ENCODE peak calls at places on chromosome 15, in four cellular contexts. J, C, F and U are unnamed samples.

GRCh38 chr15:38530113-38530512 is 34.5 kb downstream of the RASGRP1 start:
- DNase-seq in J (no peak), C (no peak), F (no peak), U (no peak)

GRCh38 chr15:39774688-39775267 is 7.9 kb downstream of the FSIP1 start:
- DNase-seq in C (no peak), F (no peak), J (no peak), U (no peak)

GRCh38 chr15:74422370-74422722 is 11.4 kb downstream of the SEMA7A start:
- DNase-seq in F (no peak), J (no peak), C (no peak), U (no peak)

GRCh38 chr15:68620721-68621528 is 42.1 kb downstream of the CORO2B start:
- DNase-seq in J (peak), C (peak), F (peak), U (no peak)

GRCh38 chr15:92079047-92079446 is 225.5 kb downstream of the SLCO3A1 start:
- DNase-seq in J (no peak), F (no peak), C (no peak), U (peak)

GRCh38 chr15:93087825-93088199 is 1.2 kb downstream of the RGMA start:
- DNase-seq in C (peak), F (peak), J (peak), U (peak)

GRCh38 chr15:70447927-70448698 is 315.2 kb downstream of the UACA start:
- DNase-seq in C (no peak), J (peak), F (no peak), U (no peak)

GRCh38 chr15:38853608-38854007 is 289.0 kb upstream of the RASGRP1 start:
- DNase-seq in C (peak), J (no peak), F (no peak), U (peak)

GRCh38 chr15:88904808-88905327 is 8.3 kb downstream of the MFGE8 start:
- DNase-seq in J (peak), C (peak), F (peak), U (peak)

GRCh38 chr15:71545223-71545760 is 265.1 kb upstream of the NR2E3 start:
- DNase-seq in C (peak), F (no peak), J (no peak), U (no peak)

GRCh38 chr15:66647358-66647757 is 54.7 kb upstream of the SMAD6 start:
- DNase-seq in J (no peak), F (no peak), C (no peak), U (no peak)

GRCh38 chr15:79091204-79091867 is 756 bp upstream of the RASGRF1 start:
- DNase-seq in F (no peak), C (no peak), J (peak), U (peak)

GRCh38 chr15:67158367-67158766 is 93.0 kb downstream of the SMAD3 start:
- DNase-seq in J (peak), C (no peak), F (no peak), U (no peak)

GRCh38 chr15:93001156-93001555 is 87.9 kb downstream of the RGMA start:
- DNase-seq in J (no peak), C (no peak), F (no peak), U (no peak)

GRCh38 chr15:28185148-28185895 is 86.2 kb upstream of the OCA2 start:
- DNase-seq in J (no peak), C (no peak), F (no peak), U (no peak)

GRCh38 chr15:47744973-47745372 is 27.7 kb downstream of the SEMA6D start:
- DNase-seq in J (peak), C (no peak), F (no peak), U (no peak)

GRCh38 chr15:74242296-74242929 is 6.3 kb downstream of the CCDC33 start:
- DNase-seq in J (no peak), F (peak), C (peak), U (peak)

GRCh38 chr15:84929795-84930371 is 45.4 kb downstream of the SLC28A1 start:
- DNase-seq in F (peak), C (peak), J (peak), U (peak)

GRCh38 chr15:34821907-34822306 is 26.6 kb upstream of the ACTC1 start:
- DNase-seq in F (no peak), J (no peak), C (no peak), U (no peak)

GRCh38 chr15:75056036-75056435 is 32.6 kb downstream of the PPCDC start:
- DNase-seq in F (no peak), J (no peak), C (no peak), U (no peak)

GRCh38 chr15:96064351-96064756 is 266.1 kb upstream of the NR2F2 start:
- DNase-seq in F (no peak), C (peak), J (no peak), U (no peak)

GRCh38 chr15:27990411-27991338 is 108.4 kb downstream of the OCA2 start:
- DNase-seq in F (no peak), J (no peak), C (no peak), U (no peak)

GRCh38 chr15:28131400-28131799 is 32.3 kb upstream of the OCA2 start:
- DNase-seq in J (no peak), F (no peak), C (no peak), U (no peak)

GRCh38 chr15:63491116-63491817 is 13.1 kb upstream of the USP3 start:
- DNase-seq in C (peak), J (no peak), F (no peak), U (no peak)

GRCh38 chr15:70347321-70347720 is 249.6 kb upstream of the TLE3 start:
- DNase-seq in F (no peak), J (no peak), C (no peak), U (no peak)

GRCh38 chr15:82647045-82647834 is at the start of gene CPEB1:
- DNase-seq in C (peak), F (peak), J (peak), U (peak)

GRCh38 chr15:37880009-37880834 is 54.2 kb upstream of the TMCO5A start:
- DNase-seq in J (no peak), C (peak), F (peak), U (peak)

GRCh38 chr15:69735126-69735525 is 282.5 kb downstream of the RPLP1 start:
- DNase-seq in C (peak), F (peak), J (no peak), U (no peak)

GRCh38 chr15:68507447-68507846 is 71.3 kb upstream of the CORO2B start:
- DNase-seq in C (no peak), F (no peak), J (no peak), U (no peak)

GRCh38 chr15:57456559-57456958 is 80.3 kb downstream of the CGNL1 start:
- DNase-seq in C (no peak), J (no peak), F (no peak), U (no peak)

GRCh38 chr15:60421544-60421943 is 23.8 kb upstream of the ANXA2 start:
- DNase-seq in C (peak), F (no peak), J (no peak), U (no peak)

GRCh38 chr15:22237891-22238275 is 157.6 kb downstream of the OR4M2 start:
- DNase-seq in J (no peak), F (no peak), C (no peak), U (no peak)

GRCh38 chr15:98003976-98004375 is 43.5 kb downstream of the ARRDC4 start:
- DNase-seq in J (no peak), C (peak), F (no peak), U (no peak)

GRCh38 chr15:88166330-88166993 is 90.1 kb downstream of the NTRK3 start:
- DNase-seq in F (no peak), J (no peak), C (no peak), U (peak)

GRCh38 chr15:71792521-71792920 is 17.8 kb upstream of the NR2E3 start:
- DNase-seq in C (peak), F (no peak), J (no peak), U (peak)

GRCh38 chr15:66674756-66675155 is 27.3 kb upstream of the SMAD6 start:
- DNase-seq in F (no peak), J (no peak), C (no peak), U (no peak)

GRCh38 chr15:80615783-80616391 is 79.2 kb upstream of the ABHD17C start:
- DNase-seq in J (peak), C (peak), F (peak), U (peak)

DNA sequence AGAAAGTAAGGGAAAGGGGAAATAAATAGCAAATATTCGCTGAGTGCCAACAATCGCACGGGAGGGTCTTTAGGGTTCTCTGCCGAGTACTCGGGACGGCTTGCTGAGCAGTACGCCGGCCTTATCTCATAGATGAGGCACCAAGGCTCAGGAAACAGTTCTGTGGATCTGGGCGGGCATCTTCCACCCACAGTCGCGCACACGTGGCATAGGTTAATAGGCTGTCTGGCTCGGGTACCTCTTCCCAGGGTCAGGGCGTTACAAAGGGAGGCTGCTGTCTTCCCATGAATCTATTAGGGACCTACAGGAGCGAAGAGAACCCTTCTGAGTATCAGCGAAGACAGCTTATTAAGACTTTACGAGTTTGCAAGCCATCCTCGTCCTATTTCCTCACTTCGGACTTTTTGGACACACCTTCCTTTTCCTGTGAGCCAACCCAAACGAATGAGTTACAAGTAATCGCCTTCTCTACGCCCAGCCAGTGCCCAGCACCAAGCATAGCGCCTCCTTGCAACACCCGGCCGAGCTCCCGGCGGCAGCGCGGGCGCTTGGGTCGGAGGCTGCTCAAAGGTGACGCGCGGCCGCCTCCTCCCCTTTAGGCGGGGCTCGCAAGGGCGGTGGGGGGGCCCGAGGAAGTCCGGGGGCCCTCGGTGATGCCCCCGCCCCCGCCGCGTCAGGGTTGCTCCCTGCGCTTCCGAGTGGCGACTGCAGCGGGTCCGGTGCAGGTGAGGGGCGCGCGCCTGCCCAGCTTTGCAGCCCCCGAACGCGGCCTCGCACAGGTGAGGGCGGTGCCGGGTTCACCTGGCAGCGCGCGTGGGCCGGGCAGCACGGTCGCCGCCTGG is at the start of gene MCTP2:
- DNase-seq in J (peak), F (peak), C (peak), U (peak)
- TF ChIP-seq CTCF in J (no peak), F (no peak), C (peak), U (no peak)

GRCh38 chr15:100651253-100651652 is 48.9 kb downstream of the ASB7 start:
- DNase-seq in C (peak), J (no peak), F (no peak), U (no peak)
- TF ChIP-seq CTCF in C (peak), J (no peak), F (no peak), U (no peak)

GRCh38 chr15:52288051-52288942 is 7.3 kb downstream of the MYO5C start:
- DNase-seq in C (no peak), J (peak), F (peak), U (peak)

GRCh38 chr15:52290800-52291199 is 4.8 kb downstream of the MYO5C start:
- DNase-seq in J (no peak), C (no peak), F (no peak), U (no peak)

GRCh38 chr15:52290329-52290728 is 5.3 kb downstream of the MYO5C start:
- DNase-seq in C (no peak), J (no peak), F (no peak), U (no peak)

GRCh38 chr15:52288986-52289385 is 6.6 kb downstream of the MYO5C start:
- DNase-seq in J (no peak), F (no peak), C (no peak), U (no peak)

DNA sequence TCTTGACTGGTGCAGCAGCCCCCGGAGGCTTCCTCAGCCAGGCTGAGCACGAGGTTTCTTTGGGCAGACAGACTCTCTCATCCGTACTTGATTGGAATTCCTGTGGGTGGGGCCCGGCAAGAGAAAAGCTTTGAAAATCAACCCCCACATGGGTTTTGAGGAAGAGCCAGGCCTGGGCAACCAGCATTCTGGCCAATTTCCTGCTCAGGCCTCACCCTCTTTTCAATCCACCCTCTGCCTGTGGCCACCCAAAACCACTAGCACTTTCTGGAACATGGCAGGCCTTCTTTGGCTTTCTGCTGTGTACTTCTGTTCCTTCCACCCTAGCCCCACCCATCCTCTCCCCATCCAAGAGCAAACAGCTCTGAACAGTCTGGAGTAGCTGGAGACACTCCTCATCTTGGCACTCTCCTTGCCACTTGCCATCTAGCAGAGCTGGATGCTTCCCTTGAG is 5.9 kb downstream of the MYO5C start:
- DNase-seq in F (no peak), C (no peak), J (no peak), U (no peak)
- TF ChIP-seq CTCF in F (no peak), C (no peak), J (no peak), U (no peak)

GRCh38 chr15:45720183-45720582 is 85.4 kb downstream of the SQOR start:
- DNase-seq in C (no peak), J (no peak), F (no peak), U (no peak)

GRCh38 chr15:45710657-45711056 is 75.8 kb downstream of the SQOR start:
- DNase-seq in F (no peak), C (no peak), J (no peak), U (no peak)

GRCh38 chr15:45719490-45719889 is 84.7 kb downstream of the SQOR start:
- DNase-seq in F (no peak), C (no peak), J (no peak), U (no peak)

GRCh38 chr15:45714501-45715488 is 80.0 kb downstream of the SQOR start:
- DNase-seq in J (peak), F (peak), C (peak), U (peak)

DNA sequence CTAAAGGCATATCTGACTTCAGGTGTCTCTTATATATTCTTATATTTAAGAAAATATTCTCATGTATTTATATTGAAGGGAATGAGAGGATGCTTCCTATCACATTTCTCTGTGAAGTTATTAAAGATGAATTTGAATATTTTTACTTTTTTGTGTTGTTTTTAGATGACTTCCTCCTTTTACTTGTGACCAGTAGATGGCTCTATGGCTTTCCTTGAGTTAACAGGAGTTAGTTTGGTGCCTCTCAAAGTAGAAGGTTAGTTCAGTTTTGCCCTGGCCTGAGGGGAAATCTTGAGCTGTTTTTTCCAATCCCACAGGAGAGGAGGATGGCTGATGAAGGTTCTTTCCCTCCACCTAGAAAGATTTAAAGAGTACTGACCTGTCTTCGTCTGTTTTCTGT is 80.7 kb downstream of the SQOR start:
- DNase-seq in F (no peak), C (no peak), J (no peak), U (no peak)
- TF ChIP-seq CTCF in F (no peak), C (peak), J (no peak), U (no peak)

DNA sequence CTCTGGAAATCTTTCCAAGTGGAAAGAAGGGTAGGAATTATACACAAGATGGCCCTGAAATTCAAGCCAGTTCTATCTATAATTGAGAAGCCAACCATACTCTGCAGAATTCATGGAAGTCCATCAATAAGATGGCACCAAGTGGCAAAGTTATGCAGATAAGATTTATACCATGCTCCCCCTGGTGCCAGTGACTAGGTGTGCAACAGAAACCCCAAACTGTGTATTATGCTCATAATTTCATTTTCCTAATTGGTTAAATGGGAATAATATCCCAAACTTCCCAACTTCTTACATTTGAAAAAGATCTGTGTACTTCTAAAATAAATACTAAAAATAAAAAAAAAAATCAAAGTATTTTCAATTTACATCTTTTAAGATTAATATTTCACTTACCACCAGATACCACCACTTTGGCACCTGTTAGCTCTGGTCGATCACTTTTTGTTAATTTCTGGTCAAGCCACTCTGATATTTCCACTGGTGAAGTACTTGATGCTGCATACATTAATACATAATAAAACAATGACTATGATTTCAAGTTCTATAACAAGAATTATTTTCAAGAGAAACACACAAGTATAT is 25.9 kb downstream of the ETFA start:
- DNase-seq in J (no peak), C (peak), F (no peak), U (peak)
- TF ChIP-seq CTCF in J (peak), C (peak), F (no peak), U (peak)